ENCODE peak calls at places on chromosomes 2 and 18, in nine cellular contexts. C, T, H, S, R, A, Z, M and V are unnamed samples.

GRCh38 chr2:11371099-11371937 is 26.9 kb upstream of the ROCK2 start:
- DNase-seq in C (no peak), T (no peak), H (no peak), S (peak), R (no peak), A (no peak), Z (peak), M (no peak), V (no peak)

GRCh38 chr2:230416061-230416721 is at the start of gene SP100:
- DNase-seq in C (peak), T (peak), H (peak), S (peak), R (peak), A (peak), Z (peak), M (no peak), V (peak)

GRCh38 chr18:36899289-36899688 is 70.4 kb downstream of the KIAA1328 start:
- DNase-seq in C (no peak), T (no peak), H (no peak), S (peak), R (no peak), A (no peak), Z (peak), M (no peak), V (peak)

GRCh38 chr2:109466674-109467575 is 146.8 kb downstream of the SEPTIN10 start:
- DNase-seq in C (no peak), T (no peak), H (no peak), S (peak), R (no peak), A (no peak), Z (peak), M (no peak), V (no peak)

GRCh38 chr2:12929806-12930205 is 213.1 kb downstream of the TRIB2 start:
- DNase-seq in C (no peak), T (no peak), H (no peak), S (no peak), R (no peak), A (no peak), Z (no peak), M (no peak), V (no peak)

GRCh38 chr2:121468936-121469335 is 61.7 kb upstream of the RNU4ATAC start:
- DNase-seq in C (no peak), T (no peak), H (no peak), S (no peak), R (peak), A (no peak), Z (no peak), M (no peak), V (no peak)

GRCh38 chr2:205477016-205477705 is 205.1 kb upstream of the NRP2 start:
- DNase-seq in C (no peak), T (no peak), H (no peak), S (no peak), R (no peak), A (no peak), Z (peak), M (no peak), V (no peak)

GRCh38 chr2:174332607-174333001 is 2.1 kb upstream of the SP9 start:
- DNase-seq in C (no peak), T (peak), H (no peak), S (no peak), R (no peak), A (peak), Z (no peak), M (no peak), V (no peak)

GRCh38 chr2:70391988-70392387 is 90.1 kb upstream of the FAM136A start:
- DNase-seq in C (no peak), T (no peak), H (no peak), S (peak), R (no peak), A (no peak), Z (peak), M (no peak), V (no peak)

GRCh38 chr2:144674071-144674470 is 154.2 kb upstream of the ZEB2 start:
- DNase-seq in C (no peak), T (no peak), H (no peak), S (no peak), R (no peak), A (no peak), Z (no peak), M (no peak), V (no peak)

GRCh38 chr2:2041256-2041824 is 289.7 kb downstream of the MYT1L start:
- DNase-seq in C (no peak), T (no peak), H (no peak), S (no peak), R (no peak), A (no peak), Z (no peak), M (no peak), V (no peak)

GRCh38 chr2:109396338-109397180 is 217.2 kb downstream of the SEPTIN10 start:
- DNase-seq in C (no peak), T (no peak), H (no peak), S (no peak), R (no peak), A (no peak), Z (no peak), M (no peak), V (no peak)

GRCh38 chr2:205903549-205904129 is 182.3 kb downstream of the INO80D start:
- DNase-seq in C (no peak), T (no peak), H (no peak), S (no peak), R (no peak), A (peak), Z (peak), M (no peak), V (peak)

GRCh38 chr18:46310258-46310657 is 206.1 kb downstream of the HAUS1 start:
- DNase-seq in C (no peak), T (no peak), H (no peak), S (no peak), R (no peak), A (no peak), Z (no peak), M (no peak), V (no peak)

GRCh38 chr2:74239346-74239745 is 40.9 kb downstream of the MTHFD2 start:
- DNase-seq in C (no peak), T (no peak), H (no peak), S (no peak), R (no peak), A (no peak), Z (no peak), M (no peak), V (no peak)

GRCh38 chr2:72146357-72147302 is 1.0 kb downstream of the CYP26B1 start:
- DNase-seq in C (peak), T (no peak), H (peak), S (no peak), R (no peak), A (no peak), Z (no peak), M (no peak), V (no peak)

GRCh38 chr2:46824611-46825010 is 91.0 kb downstream of the MCFD2 start:
- DNase-seq in C (no peak), T (no peak), H (no peak), S (no peak), R (no peak), A (no peak), Z (no peak), M (no peak), V (no peak)

GRCh38 chr2:144331652-144332355 is 188.1 kb downstream of the ZEB2 start:
- DNase-seq in C (peak), T (no peak), H (no peak), S (no peak), R (no peak), A (no peak), Z (peak), M (peak), V (peak)

GRCh38 chr2:67790622-67791021 is 272.2 kb downstream of the C1D start:
- DNase-seq in C (no peak), T (no peak), H (no peak), S (peak), R (no peak), A (no peak), Z (peak), M (no peak), V (no peak)

GRCh38 chr2:205040323-205040722 is 495.0 kb downstream of the PARD3B start:
- DNase-seq in C (no peak), T (no peak), H (no peak), S (no peak), R (no peak), A (no peak), Z (no peak), M (no peak), V (no peak)

GRCh38 chr2:137873860-137874259 is 90.4 kb upstream of the HNMT start:
- DNase-seq in C (no peak), T (no peak), H (no peak), S (no peak), R (no peak), A (no peak), Z (no peak), M (no peak), V (no peak)

GRCh38 chr2:51795248-51795888 is 763.4 kb upstream of the NRXN1 start:
- DNase-seq in C (no peak), T (no peak), H (no peak), S (no peak), R (no peak), A (no peak), Z (no peak), M (no peak), V (no peak)

GRCh38 chr18:23105581-23106219 is 29.6 kb upstream of the CABLES1 start:
- DNase-seq in C (no peak), T (no peak), H (no peak), S (no peak), R (no peak), A (no peak), Z (no peak), M (no peak), V (no peak)